ENCODE peak calls at places on chromosomes 16 and 17, in five cellular contexts. One of them, this sample, is unnamed.

GRCh38 chr16:7509919-7510705 is 177.5 kb downstream of the RBFOX1 start:
- DNase-seq in endothelial cell: no peak
- DNase-seq in caudate nucleus: peak
- DNase-seq in stimulated activated effector memory CD8-positive, alpha-beta T cell treated with anti-CD3 and anti-CD28 coated beads, Interleukin-12 subunit alpha, Interleukin-12 subunit beta, amount 100 ng/mL, for 72 hours: no peak
- DNase-seq in HCEC 1CT: no peak
- DNase-seq in this sample: peak

GRCh38 chr16:84024854-84025253 is 17.7 kb downstream of the SLC38A8 start:
- DNase-seq in caudate nucleus: no peak
- DNase-seq in stimulated activated effector memory CD8-positive, alpha-beta T cell treated with anti-CD3 and anti-CD28 coated beads, Interleukin-12 subunit alpha, Interleukin-12 subunit beta, amount 100 ng/mL, for 72 hours: no peak
- DNase-seq in endothelial cell: no peak
- DNase-seq in HCEC 1CT: no peak
- DNase-seq in this sample: peak

GRCh38 chr17:72754513-72754912 is 338.0 kb downstream of the SLC39A11 start:
- DNase-seq in HCEC 1CT: no peak
- DNase-seq in stimulated activated effector memory CD8-positive, alpha-beta T cell treated with anti-CD3 and anti-CD28 coated beads, Interleukin-12 subunit alpha, Interleukin-12 subunit beta, amount 100 ng/mL, for 72 hours: no peak
- DNase-seq in caudate nucleus: no peak
- DNase-seq in endothelial cell: no peak
- DNase-seq in this sample: no peak

GRCh38 chr17:38798614-38799500 is 499 bp downstream of the PIP4K2B start:
- DNase-seq in caudate nucleus: peak
- DNase-seq in HCEC 1CT: peak
- DNase-seq in endothelial cell: peak
- DNase-seq in stimulated activated effector memory CD8-positive, alpha-beta T cell treated with anti-CD3 and anti-CD28 coated beads, Interleukin-12 subunit alpha, Interleukin-12 subunit beta, amount 100 ng/mL, for 72 hours: no peak
- DNase-seq in this sample: peak

GRCh38 chr16:88013091-88013609 is 61.9 kb downstream of the BANP start:
- DNase-seq in caudate nucleus: no peak
- DNase-seq in endothelial cell: no peak
- DNase-seq in stimulated activated effector memory CD8-positive, alpha-beta T cell treated with anti-CD3 and anti-CD28 coated beads, Interleukin-12 subunit alpha, Interleukin-12 subunit beta, amount 100 ng/mL, for 72 hours: no peak
- DNase-seq in HCEC 1CT: no peak
- DNase-seq in this sample: no peak

GRCh38 chr16:50494501-50495491 is 53.4 kb upstream of the NKD1 start:
- DNase-seq in HCEC 1CT: no peak
- DNase-seq in caudate nucleus: no peak
- DNase-seq in endothelial cell: no peak
- DNase-seq in stimulated activated effector memory CD8-positive, alpha-beta T cell treated with anti-CD3 and anti-CD28 coated beads, Interleukin-12 subunit alpha, Interleukin-12 subunit beta, amount 100 ng/mL, for 72 hours: no peak
- DNase-seq in this sample: no peak

GRCh38 chr17:81866440-81867122 is 4.6 kb downstream of the ARHGDIA start:
- DNase-seq in endothelial cell: no peak
- DNase-seq in caudate nucleus: no peak
- DNase-seq in stimulated activated effector memory CD8-positive, alpha-beta T cell treated with anti-CD3 and anti-CD28 coated beads, Interleukin-12 subunit alpha, Interleukin-12 subunit beta, amount 100 ng/mL, for 72 hours: peak
- DNase-seq in HCEC 1CT: peak
- DNase-seq in this sample: peak

GRCh38 chr17:82318772-82319606 is 1.6 kb upstream of the CD7 start:
- DNase-seq in stimulated activated effector memory CD8-positive, alpha-beta T cell treated with anti-CD3 and anti-CD28 coated beads, Interleukin-12 subunit alpha, Interleukin-12 subunit beta, amount 100 ng/mL, for 72 hours: no peak
- DNase-seq in endothelial cell: no peak
- DNase-seq in caudate nucleus: no peak
- DNase-seq in HCEC 1CT: no peak
- DNase-seq in this sample: no peak

GRCh38 chr17:38925263-38925995 is at the start of gene LASP1NB:
- DNase-seq in endothelial cell: no peak
- DNase-seq in HCEC 1CT: no peak
- DNase-seq in stimulated activated effector memory CD8-positive, alpha-beta T cell treated with anti-CD3 and anti-CD28 coated beads, Interleukin-12 subunit alpha, Interleukin-12 subunit beta, amount 100 ng/mL, for 72 hours: peak
- DNase-seq in caudate nucleus: peak
- DNase-seq in this sample: no peak

GRCh38 chr17:55634702-55635101 is 88.0 kb downstream of the TMEM100 start:
- DNase-seq in stimulated activated effector memory CD8-positive, alpha-beta T cell treated with anti-CD3 and anti-CD28 coated beads, Interleukin-12 subunit alpha, Interleukin-12 subunit beta, amount 100 ng/mL, for 72 hours: no peak
- DNase-seq in endothelial cell: no peak
- DNase-seq in caudate nucleus: no peak
- DNase-seq in HCEC 1CT: no peak
- DNase-seq in this sample: no peak

GRCh38 chr17:45788057-45788456 is 3.9 kb downstream of the CRHR1 start:
- DNase-seq in HCEC 1CT: no peak
- DNase-seq in endothelial cell: no peak
- DNase-seq in stimulated activated effector memory CD8-positive, alpha-beta T cell treated with anti-CD3 and anti-CD28 coated beads, Interleukin-12 subunit alpha, Interleukin-12 subunit beta, amount 100 ng/mL, for 72 hours: no peak
- DNase-seq in caudate nucleus: no peak
- DNase-seq in this sample: no peak

GRCh38 chr17:835263-835662 is 53.1 kb downstream of the MRM3 start:
- DNase-seq in stimulated activated effector memory CD8-positive, alpha-beta T cell treated with anti-CD3 and anti-CD28 coated beads, Interleukin-12 subunit alpha, Interleukin-12 subunit beta, amount 100 ng/mL, for 72 hours: no peak
- DNase-seq in caudate nucleus: no peak
- DNase-seq in HCEC 1CT: peak
- DNase-seq in endothelial cell: no peak
- DNase-seq in this sample: peak